ENCODE peak calls at places on chromosomes 2 and 18, in seven cellular contexts. J is type B pancreatic cell; U is iPS DF 19.7; Z is HTR-8/SVneo; L is hepatic stellate cell; K is NCI-H1105 treated with DMSO at 0.1 percent for 48 hours; F is activated CD4-positive, alpha-beta T cell treated with anti-CD3 and anti-CD28 coated beads, Interleukin-2, amount 50 U/mL, for 24 hours. S is an unnamed sample.

GRCh38 chr2:46648141-46648742 is 168.9 kb downstream of the TMEM247 start:
- DNase-seq in Z (no peak), K (no peak), J (no peak), U (no peak), F (no peak), L (no peak), S (no peak)

GRCh38 chr2:233183869-233184418 is 67.5 kb upstream of the ATG16L1 start:
- DNase-seq in F (no peak), Z (no peak), L (no peak), U (no peak), J (no peak), K (no peak), S (no peak)

GRCh38 chr2:142140434-142140845 is 9.6 kb upstream of the LRP1B start:
- DNase-seq in J (no peak), U (no peak), F (no peak), L (no peak), Z (peak; percentile 5), K (peak; percentile 38), S (no peak)

GRCh38 chr2:22274611-22275010 is 1110.4 kb upstream of the KLHL29 start:
- DNase-seq in K (no peak), U (no peak), Z (no peak), F (no peak), L (no peak), J (no peak), S (no peak)

GRCh38 chr2:47899915-47900314 is 6.4 kb downstream of the FBXO11 start:
- DNase-seq in F (no peak), L (no peak), J (no peak), Z (no peak), U (no peak), K (no peak), S (no peak)

GRCh38 chr2:10658914-10659257 is 30.9 kb downstream of the NOL10 start:
- DNase-seq in K (no peak), Z (no peak), L (no peak), F (no peak), U (no peak), J (no peak), S (no peak)

GRCh38 chr2:39508243-39508642 is 71.2 kb upstream of the MAP4K3 start:
- DNase-seq in J (no peak), K (no peak), U (no peak), L (peak; percentile 33), Z (peak; percentile 41), F (no peak), S (no peak)

GRCh38 chr2:101802329-101802728 is 104.8 kb downstream of the MAP4K4 start:
- DNase-seq in U (no peak), K (no peak), L (no peak), F (no peak), J (no peak), Z (no peak), S (no peak)

GRCh38 chr18:59054892-59055291 is 84.8 kb upstream of the SEC11C start:
- DNase-seq in J (no peak), K (no peak), F (no peak), L (no peak), Z (no peak), U (no peak), S (no peak)

GRCh38 chr2:156380117-156380645 is 47.7 kb upstream of the NR4A2 start:
- DNase-seq in K (no peak), F (no peak), U (no peak), L (no peak), Z (no peak), J (no peak), S (no peak)

GRCh38 chr2:3645745-3646389 is 12.1 kb upstream of the ALLC start:
- DNase-seq in F (no peak), Z (no peak), J (no peak), K (no peak), L (no peak), U (no peak), S (peak; percentile 23)

GRCh38 chr18:37564796-37565137 is 831 bp downstream of the CELF4 start:
- DNase-seq in J (peak; percentile 90), K (peak; percentile 34), U (no peak), L (peak; percentile 27), F (no peak), Z (peak; percentile 21), S (peak; percentile 75)

GRCh38 chr2:165633431-165633830 is 160.6 kb downstream of the GALNT3 start:
- DNase-seq in K (no peak), Z (no peak), J (no peak), F (no peak), L (no peak), U (peak; percentile 30), S (no peak)

GRCh38 chr2:120589782-120590608 is 145.7 kb upstream of the GLI2 start:
- DNase-seq in F (no peak), Z (no peak), K (no peak), L (peak; percentile 90), U (no peak), J (no peak), S (no peak)

S was measured in upper lobe of right lung.